ENCODE peak calls at places on chromosomes 13 and 19, in eight cellular contexts. A, P, O, U, Y, L, K and G are unnamed samples.

GRCh38 chr19:21463449-21464105 is 41.8 kb upstream of the ZNF429 start:
- DNase-seq in A (no peak), P (no peak), O (no peak), U (no peak), Y (peak; percentile 56), L (peak; percentile 83), K (no peak), G (peak; percentile 38)

GRCh38 chr13:83221813-83222241 is 660.4 kb downstream of the SLITRK1 start:
- DNase-seq in A (peak; percentile 50), P (no peak), O (peak; percentile 6), U (no peak), Y (peak; percentile 93), L (no peak), K (no peak), G (no peak)

GRCh38 chr19:56765107-56765506 is 75.4 kb downstream of the PEG3 start:
- DNase-seq in A (no peak), P (no peak), O (no peak), U (no peak), Y (no peak), L (no peak), K (peak; percentile 55), G (no peak)

GRCh38 chr19:30649934-30650614 is 277.9 kb downstream of the ZNF536 start:
- DNase-seq in A (peak; percentile 51), P (peak; percentile 61), O (peak; percentile 72), U (no peak), Y (peak; percentile 54), L (peak; percentile 50), K (no peak), G (no peak)

GRCh38 chr19:55299991-55300390 is 16.2 kb downstream of the BRSK1 start:
- DNase-seq in A (no peak), P (no peak), O (no peak), U (no peak), Y (no peak), L (no peak), K (no peak), G (no peak)

GRCh38 chr19:49231389-49231788 is 73.8 kb downstream of the TRPM4 start:
- DNase-seq in A (no peak), P (no peak), O (no peak), U (no peak), Y (no peak), L (no peak), K (no peak), G (no peak)

GRCh38 chr19:54388001-54388802 is 23.5 kb upstream of the LAIR1 start:
- DNase-seq in A (no peak), P (no peak), O (no peak), U (no peak), Y (no peak), L (no peak), K (no peak), G (no peak)

GRCh38 chr19:48896191-48896720 is 2.3 kb downstream of the TULP2 start:
- DNase-seq in A (no peak), P (no peak), O (no peak), U (no peak), Y (no peak), L (peak; percentile 84), K (no peak), G (no peak)

GRCh38 chr13:20969182-20969581 is 66.6 kb upstream of the XPO4 start:
- DNase-seq in A (peak; percentile 78), P (no peak), O (peak; percentile 48), U (no peak), Y (peak; percentile 57), L (no peak), K (no peak), G (no peak)

GRCh38 chr13:79491715-79492114 is 10.8 kb downstream of the NDFIP2 start:
- DNase-seq in A (peak; percentile 99), P (no peak), O (peak; percentile 56), U (no peak), Y (peak; percentile 62), L (no peak), K (no peak), G (no peak)

GRCh38 chr19:19651076-19651475 is 7.6 kb upstream of the GMIP start:
- DNase-seq in A (no peak), P (no peak), O (no peak), U (no peak), Y (no peak), L (no peak), K (no peak), G (no peak)

GRCh38 chr13:80116107-80116506 is 224.8 kb downstream of the SPRY2 start:
- DNase-seq in A (peak; percentile 54), P (no peak), O (no peak), U (no peak), Y (peak; percentile 45), L (no peak), K (no peak), G (no peak)

GRCh38 chr19:40191836-40192646 is 815 bp downstream of the MAP3K10 start:
- DNase-seq in A (no peak), P (no peak), O (peak; percentile 52), U (no peak), Y (peak; percentile 2), L (peak; percentile 66), K (no peak), G (no peak)

GRCh38 chr19:3401004-3401768 is 34.8 kb downstream of the NFIC start:
- DNase-seq in A (no peak), P (no peak), O (no peak), U (no peak), Y (no peak), L (no peak), K (no peak), G (no peak)

GRCh38 chr13:39527301-39527700 is 75.7 kb downstream of the LHFPL6 start:
- DNase-seq in A (no peak), P (no peak), O (no peak), U (no peak), Y (no peak), L (no peak), K (no peak), G (no peak)

GRCh38 chr13:98200211-98200878 is 23.3 kb upstream of the RNF113B start:
- DNase-seq in A (no peak), P (no peak), O (no peak), U (no peak), Y (no peak), L (no peak), K (no peak), G (no peak)

GRCh38 chr13:113597386-113598080 is 13.0 kb downstream of the TFDP1 start:
- DNase-seq in A (no peak), P (peak; percentile 54), O (no peak), U (no peak), Y (no peak), L (no peak), K (peak; percentile 24), G (no peak)

GRCh38 chr13:22126433-22127021 is 455.7 kb downstream of the FGF9 start:
- DNase-seq in A (no peak), P (no peak), O (no peak), U (no peak), Y (no peak), L (no peak), K (no peak), G (no peak)

GRCh38 chr19:29679598-29680210 is 14.4 kb downstream of the PLEKHF1 start:
- DNase-seq in A (no peak), P (no peak), O (no peak), U (no peak), Y (no peak), L (no peak), K (no peak), G (no peak)

GRCh38 chr13:66951426-66951825 is 278.7 kb downstream of the PCDH9 start:
- DNase-seq in A (no peak), P (no peak), O (no peak), U (no peak), Y (no peak), L (no peak), K (no peak), G (no peak)

GRCh38 chr19:28023064-28023463 is 1189.9 kb downstream of the UQCRFS1 start:
- DNase-seq in A (no peak), P (no peak), O (no peak), U (no peak), Y (no peak), L (no peak), K (no peak), G (no peak)

GRCh38 chr13:86974995-86975328 is 696.2 kb upstream of the SLITRK5 start:
- DNase-seq in A (no peak), P (no peak), O (no peak), U (no peak), Y (no peak), L (no peak), K (no peak), G (no peak)

GRCh38 chr19:12983561-12984142 is 11.6 kb upstream of the NFIX start:
- DNase-seq in A (peak; percentile 31), P (peak; percentile 91), O (peak; percentile 78), U (no peak), Y (peak; percentile 89), L (peak; percentile 84), K (peak; percentile 78), G (no peak)
- H3K4me3 ChIP-seq in A (peak overlapping the region; percentile 15), P (peak overlapping the region; percentile 51), O (peak overlapping the region; percentile 42), U (peak overlapping the region; percentile 62), Y (peak overlapping the region; percentile 61), L (peak overlapping the region; percentile 42), K (peak overlapping the region; percentile 44), G (peak overlapping the region; percentile 22)

GRCh38 chr19:15841875-15842569 is 26.6 kb upstream of the OR10H1 start:
- DNase-seq in A (no peak), P (no peak), O (no peak), U (no peak), Y (no peak), L (peak; percentile 47), K (no peak), G (no peak)
- TF ChIP-seq CTCF in A (peak; percentile 16), P (no peak), O (no peak), U (no peak), Y (peak; percentile 40), L (peak; percentile 63), K (no peak), G (no peak)

DNA sequence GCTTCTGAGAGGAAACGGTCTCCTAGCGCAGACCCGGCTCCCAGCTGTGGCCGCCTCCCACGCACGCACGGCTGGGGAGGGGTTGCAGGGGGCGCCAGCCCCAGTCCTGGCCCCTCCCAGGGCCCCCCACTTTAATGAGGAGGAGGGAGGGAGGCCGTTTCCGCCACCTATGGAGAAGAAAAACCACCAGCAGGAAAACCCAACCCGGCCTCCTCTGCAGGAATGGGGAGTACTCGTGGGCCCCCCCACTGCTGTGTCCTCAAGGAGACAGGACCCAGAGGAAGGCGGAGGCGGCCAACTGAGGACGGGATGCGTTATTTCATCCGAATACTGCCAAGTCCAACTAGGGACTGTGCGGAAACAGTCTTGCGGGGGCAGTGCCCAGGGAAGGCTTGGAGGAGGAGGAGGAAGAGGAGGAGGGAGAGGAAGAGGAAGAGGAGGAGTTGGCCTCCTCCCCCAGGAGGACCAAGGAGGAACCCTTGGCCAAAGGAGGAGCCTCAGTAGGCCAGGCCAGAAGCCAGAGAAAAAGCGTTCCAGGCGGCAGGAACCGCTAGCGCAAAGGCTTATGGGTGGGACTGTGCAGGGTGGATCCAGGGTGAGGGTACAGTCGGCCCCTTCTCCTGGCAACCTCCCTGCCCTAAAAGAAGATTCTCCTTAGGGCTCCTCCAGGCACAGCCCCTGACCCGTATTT is 3.9 kb upstream of the SSBP4 start:
- DNase-seq in A (no peak), P (peak; percentile 89), O (no peak), U (no peak), Y (no peak), L (peak; percentile 70), K (no peak), G (no peak)
- H3K4me3 ChIP-seq in A (no peak overlapping the region), P (peak overlapping the region; percentile 65), O (no peak overlapping the region), U (peak overlapping the region; percentile 79), Y (no peak overlapping the region), L (peak overlapping the region; percentile 42), K (peak overlapping the region; percentile 42), G (no peak overlapping the region)

GRCh38 chr13:110089815-110090214 is 217.1 kb downstream of the COL4A1 start:
- DNase-seq in A (no peak), P (no peak), O (no peak), U (no peak), Y (no peak), L (no peak), K (no peak), G (no peak)
- TF ChIP-seq CTCF in A (peak; percentile 20), P (no peak), O (no peak), U (peak; percentile 28), Y (peak; percentile 47), L (no peak), K (no peak), G (peak; percentile 31)

GRCh38 chr19:1324792-1325567 is 39.3 kb downstream of the EFNA2 start:
- DNase-seq in A (peak; percentile 70), P (peak; percentile 75), O (peak; percentile 78), U (no peak), Y (peak; percentile 63), L (peak; percentile 80), K (peak; percentile 69), G (no peak)
- H3K4me3 ChIP-seq in A (peak overlapping the region; percentile 32), P (peak overlapping the region; percentile 64), O (peak overlapping the region; percentile 40), U (peak overlapping the region; percentile 63), Y (peak overlapping the region; percentile 55), L (peak overlapping the region; percentile 39), K (peak overlapping the region; percentile 47), G (peak overlapping the region; percentile 17)